ENCODE peak calls at places on chromosomes 16 and 17, in seven cellular contexts. O is ovary, Y is pancreas, S is testis, X is SK-N-SH, I is endothelial cell of umbilical vein, A is uterus. Q is an unnamed sample.

GRCh38 chr17:28917465-28917864 is 14.6 kb upstream of the DHRS13 start:
- DNase-seq in S (no peak), O (no peak), X (no peak), I (no peak), A (no peak), Y (no peak), Q (no peak)

GRCh38 chr17:57354669-57355068 is 98.3 kb downstream of the MSI2 start:
- DNase-seq in A (no peak), Y (no peak), S (no peak), O (no peak), I (no peak), X (no peak), Q (no peak)

GRCh38 chr17:41689497-41690299 is 1.0 kb downstream of the EIF1 start:
- DNase-seq in O (no peak), Y (no peak), I (peak), X (peak), S (peak), A (peak), Q (peak)

GRCh38 chr16:9251026-9251425 is 159.6 kb downstream of the HAPSTR1 start:
- DNase-seq in A (no peak), I (no peak), S (no peak), Y (no peak), X (no peak), O (no peak), Q (no peak)

GRCh38 chr16:21100447-21100846 is 50.2 kb downstream of the DNAH3 start:
- DNase-seq in X (no peak), S (no peak), O (no peak), Y (no peak), I (no peak), A (no peak), Q (no peak)

GRCh38 chr17:35238817-35239216 is 4.1 kb upstream of the SLFN5 start:
- DNase-seq in O (no peak), A (no peak), Y (no peak), X (no peak), I (no peak), S (no peak), Q (no peak)

GRCh38 chr16:81276323-81276722 is 37.8 kb downstream of the BCO1 start:
- DNase-seq in S (no peak), A (no peak), Y (no peak), I (no peak), O (no peak), X (no peak), Q (no peak)

GRCh38 chr17:18261146-18261515 is 669 bp downstream of the MIEF2 start:
- DNase-seq in I (peak), A (peak), S (peak), O (peak), X (peak), Y (peak), Q (no peak)

GRCh38 chr17:55584055-55584685 is 72.9 kb upstream of the SMIM36 start:
- DNase-seq in O (no peak), X (no peak), Y (no peak), S (no peak), I (peak), A (no peak), Q (no peak)

GRCh38 chr17:4465786-4466185 is 32.0 kb downstream of the SPNS3 start:
- DNase-seq in S (no peak), I (no peak), X (no peak), Y (no peak), A (no peak), O (no peak), Q (no peak)

GRCh38 chr17:6327007-6327406 is 107.9 kb downstream of the AIPL1 start:
- DNase-seq in O (no peak), S (no peak), A (peak), I (peak), Y (no peak), X (no peak), Q (no peak)

GRCh38 chr17:30395398-30396022 is 16.8 kb downstream of the CPD start:
- DNase-seq in Y (no peak), I (no peak), A (no peak), O (no peak), S (no peak), X (peak), Q (no peak)

GRCh38 chr16:1159325-1159972 is 6.5 kb downstream of the CACNA1H start:
- DNase-seq in Y (no peak), X (no peak), O (peak), A (no peak), I (no peak), S (no peak), Q (no peak)

GRCh38 chr16:82152641-82153094 is 17.4 kb downstream of the MPHOSPH6 start:
- DNase-seq in I (no peak), X (no peak), S (no peak), O (no peak), A (peak), Y (no peak), Q (peak)

GRCh38 chr17:43360739-43361498 is 37.9 kb upstream of the ARL4D start:
- DNase-seq in S (peak), Y (peak), O (peak), A (peak), X (peak), I (peak), Q (peak)

GRCh38 chr16:4494746-4495490 is 18.7 kb downstream of the HMOX2 start:
- DNase-seq in S (no peak), A (no peak), O (no peak), Y (no peak), I (no peak), X (no peak), Q (no peak)

GRCh38 chr17:57859601-57860413 is 10.0 kb upstream of the MRPS23 start:
- DNase-seq in S (no peak), X (no peak), A (peak), O (no peak), I (no peak), Y (no peak), Q (no peak)

GRCh38 chr16:55622930-55623561 is 32.7 kb upstream of the SLC6A2 start:
- DNase-seq in Y (no peak), O (no peak), X (peak), A (no peak), I (no peak), S (peak), Q (no peak)

DNA sequence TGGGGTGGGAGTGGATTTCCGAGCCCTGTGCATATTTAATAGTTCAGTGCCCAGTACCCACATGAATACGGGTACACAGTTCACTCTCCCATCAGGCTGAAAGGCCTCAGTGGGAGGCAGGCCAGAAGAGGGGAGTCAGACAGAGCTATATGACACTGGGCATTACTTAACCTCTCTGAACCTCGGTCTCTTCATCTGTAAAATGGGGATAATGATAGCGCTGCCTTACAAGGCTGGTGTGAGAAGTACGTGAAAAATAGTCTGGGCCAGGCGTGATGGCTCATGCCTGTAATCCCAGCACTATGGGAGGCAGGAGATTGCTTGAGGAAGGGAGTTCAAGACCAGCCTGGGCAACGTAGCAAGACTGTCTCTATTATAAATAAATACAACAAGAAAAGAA is 3.6 kb downstream of the GPRC5B start:
- DNase-seq in X (no peak), O (no peak), Y (no peak), I (no peak), A (no peak), S (no peak), Q (no peak)
- TF ChIP-seq CTCF in X (no peak), O (no peak), Y (no peak), I (no peak), A (no peak), S (no peak), Q (no peak)

DNA sequence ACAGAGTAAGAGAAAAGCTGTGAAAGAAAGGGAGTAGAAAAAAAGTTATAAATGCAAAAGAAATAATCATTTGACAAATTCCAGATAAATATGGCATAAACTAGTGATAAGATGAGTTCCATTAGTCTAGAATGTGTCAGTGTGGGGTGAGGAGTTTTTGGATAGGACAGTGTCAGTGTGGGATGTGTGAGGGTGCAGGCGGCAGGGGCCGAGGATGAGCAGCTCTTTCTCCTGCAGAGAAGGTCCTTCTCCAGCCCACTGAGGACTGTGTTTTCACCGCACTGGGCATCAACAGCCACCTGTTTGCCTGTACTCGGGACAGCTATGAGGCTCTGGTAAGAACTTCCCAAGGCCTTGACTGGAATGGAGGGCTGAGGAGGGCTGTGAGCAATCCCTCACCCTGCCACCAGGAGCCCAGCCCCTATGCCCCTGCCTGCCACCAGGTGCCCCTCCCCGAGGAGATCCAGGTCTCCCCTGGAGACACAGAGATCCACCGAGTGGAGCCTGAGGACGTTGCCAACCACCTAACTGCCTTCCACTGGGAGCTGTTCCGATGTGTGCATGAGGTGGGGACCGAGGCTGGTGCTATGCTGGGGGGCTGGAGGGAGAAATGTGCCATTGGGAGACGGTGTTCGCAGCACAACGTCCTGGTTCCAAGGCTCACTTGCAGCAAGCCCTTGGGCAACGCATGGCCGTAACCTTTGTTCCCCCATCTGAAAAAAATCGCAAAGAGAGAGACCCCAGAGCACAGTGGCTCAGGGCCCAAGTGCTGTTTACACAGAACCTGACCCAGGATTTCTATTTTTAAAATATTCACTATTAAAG is 13.1 kb downstream of the RAPGEFL1 start:
- DNase-seq in O (no peak), I (peak), Y (no peak), S (no peak), A (no peak), X (peak), Q (no peak)
- TF ChIP-seq CTCF in O (no peak), I (peak), Y (no peak), S (peak), A (no peak), X (peak), Q (no peak)

DNA sequence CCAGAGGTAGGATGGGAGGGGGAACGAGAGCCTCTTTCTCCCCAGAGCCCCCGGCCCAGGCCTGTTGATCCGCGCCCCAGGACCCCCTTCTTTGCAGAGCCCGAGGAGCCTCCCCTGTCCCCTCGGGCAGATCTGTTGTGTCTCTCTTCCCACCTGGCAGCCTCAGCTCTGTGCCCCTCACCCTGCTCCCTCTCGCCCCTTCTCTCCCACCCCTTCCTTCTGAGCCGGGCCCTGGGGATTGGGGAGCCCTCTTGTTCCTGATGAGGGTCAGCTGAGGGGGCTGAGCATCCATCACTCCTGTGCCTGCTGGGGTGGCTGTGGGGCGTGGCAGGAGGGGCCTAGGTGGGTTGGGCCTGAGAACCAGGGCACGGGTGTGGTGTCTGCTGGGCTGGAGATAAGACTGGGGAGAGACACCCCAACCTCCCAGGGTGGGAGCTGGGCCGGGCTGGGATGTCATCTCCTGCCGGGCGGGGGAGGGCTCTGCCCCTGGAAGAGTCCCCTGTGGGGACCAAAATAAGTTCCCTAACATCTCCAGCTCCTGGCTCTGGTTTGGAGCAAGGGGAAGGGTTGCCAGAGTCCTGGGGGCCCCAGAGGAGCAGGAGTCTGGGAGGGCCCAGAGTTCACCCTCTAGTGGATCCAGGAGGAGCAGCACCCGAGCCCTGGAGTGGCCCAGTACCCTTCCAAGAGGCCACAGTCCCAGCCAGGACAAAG is 65.4 kb downstream of the MRC2 start:
- DNase-seq in A (no peak), O (no peak), I (no peak), X (peak), Y (no peak), S (peak), Q (no peak)
- TF ChIP-seq CTCF in A (peak), O (peak), I (peak), X (peak), Y (no peak), S (peak), Q (peak)

GRCh38 chr17:79020631-79021301 is 3.2 kb upstream of the C1QTNF1 start:
- DNase-seq in I (no peak), A (no peak), Y (no peak), O (no peak), S (no peak), X (no peak), Q (no peak)

GRCh38 chr17:79019260-79019630 is 4.7 kb upstream of the C1QTNF1 start:
- DNase-seq in I (no peak), X (no peak), Y (no peak), O (no peak), A (no peak), S (no peak), Q (no peak)

GRCh38 chr17:79017546-79017945 is 6.4 kb upstream of the C1QTNF1 start:
- DNase-seq in A (no peak), Y (no peak), X (no peak), O (no peak), S (no peak), I (no peak), Q (no peak)

GRCh38 chr17:79018045-79018695 is 5.8 kb upstream of the C1QTNF1 start:
- DNase-seq in S (peak), O (no peak), X (no peak), I (no peak), A (no peak), Y (no peak), Q (no peak)

GRCh38 chr17:79019631-79020584 is 4.1 kb upstream of the C1QTNF1 start:
- DNase-seq in I (peak), O (peak), X (peak), A (peak), S (peak), Y (no peak), Q (no peak)
- TF ChIP-seq CTCF in I (peak), O (peak), X (peak), A (peak), S (peak), Y (no peak), Q (peak)

DNA sequence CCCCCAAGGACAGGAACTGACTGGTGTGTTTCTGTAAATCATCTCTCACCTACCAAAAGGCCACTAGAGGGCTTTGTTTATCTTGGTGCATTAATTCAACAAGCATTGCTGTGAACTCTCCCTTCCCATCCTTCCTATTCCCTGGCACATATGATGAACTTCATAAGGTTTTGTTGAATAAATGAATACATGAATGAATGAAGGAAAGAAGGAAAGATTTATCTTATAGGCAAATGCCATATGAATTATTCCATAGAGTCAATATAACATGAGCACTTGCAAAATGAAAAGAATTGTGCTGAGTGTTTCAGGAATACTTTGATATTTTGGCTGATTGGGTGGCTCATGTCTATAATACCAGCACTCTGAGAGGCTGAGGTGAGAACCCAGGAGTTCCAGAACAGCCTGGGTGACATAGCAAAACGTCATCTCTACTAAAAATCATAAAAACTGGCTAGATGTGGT is 4.3 kb downstream of the SPDYE4 start:
- DNase-seq in Y (no peak), S (no peak), A (no peak), O (no peak), I (peak), X (no peak), Q (peak)
- TF ChIP-seq CTCF in Y (no peak), S (no peak), A (no peak), O (no peak), I (peak), X (peak), Q (peak)

DNA sequence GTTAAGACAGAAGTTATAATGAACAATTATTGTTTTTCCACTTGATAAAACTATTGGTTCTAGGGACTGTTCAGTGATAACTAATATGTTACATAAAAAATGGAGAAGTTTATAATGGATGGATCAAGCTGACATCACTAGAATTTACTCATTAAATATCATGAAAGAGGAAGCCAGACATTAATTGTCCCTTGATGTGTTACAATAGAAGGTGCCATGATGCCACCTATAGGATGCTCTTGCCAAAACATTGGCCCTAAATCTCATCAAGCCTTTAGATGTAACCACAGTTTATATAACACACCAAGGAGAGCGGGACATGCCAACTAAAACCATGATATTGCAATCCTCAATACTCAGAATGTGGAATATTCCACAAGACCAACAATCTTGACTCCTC is 147.9 kb upstream of the MON1B start:
- DNase-seq in O (no peak), I (no peak), S (no peak), Y (no peak), X (peak), A (no peak), Q (peak)
- TF ChIP-seq CTCF in O (no peak), I (no peak), S (no peak), Y (no peak), X (peak), A (no peak), Q (peak)

GRCh38 chr16:57627184-57627871 is 1.1 kb upstream of the ADGRG1 start:
- DNase-seq in A (no peak), S (no peak), O (no peak), Y (no peak), I (peak), X (peak), Q (no peak)

GRCh38 chr16:57628782-57629181 is 352 bp downstream of the ADGRG1 start:
- DNase-seq in X (no peak), I (no peak), Y (no peak), S (no peak), A (no peak), O (no peak), Q (no peak)

GRCh38 chr16:57626420-57627170 is 1.8 kb upstream of the ADGRG1 start:
- DNase-seq in A (no peak), I (no peak), Y (no peak), S (no peak), X (no peak), O (no peak), Q (no peak)

GRCh38 chr16:57629516-57630401 is 1.3 kb downstream of the ADGRG1 start:
- DNase-seq in Y (no peak), X (no peak), A (no peak), S (no peak), I (no peak), O (no peak), Q (no peak)

GRCh38 chr16:57628008-57628781 is at the start of gene ADGRG1:
- DNase-seq in Y (peak), A (peak), O (no peak), I (peak), X (peak), S (peak), Q (no peak)
- TF ChIP-seq CTCF in Y (no peak), A (no peak), O (no peak), I (no peak), X (peak), S (peak), Q (no peak)

DNA sequence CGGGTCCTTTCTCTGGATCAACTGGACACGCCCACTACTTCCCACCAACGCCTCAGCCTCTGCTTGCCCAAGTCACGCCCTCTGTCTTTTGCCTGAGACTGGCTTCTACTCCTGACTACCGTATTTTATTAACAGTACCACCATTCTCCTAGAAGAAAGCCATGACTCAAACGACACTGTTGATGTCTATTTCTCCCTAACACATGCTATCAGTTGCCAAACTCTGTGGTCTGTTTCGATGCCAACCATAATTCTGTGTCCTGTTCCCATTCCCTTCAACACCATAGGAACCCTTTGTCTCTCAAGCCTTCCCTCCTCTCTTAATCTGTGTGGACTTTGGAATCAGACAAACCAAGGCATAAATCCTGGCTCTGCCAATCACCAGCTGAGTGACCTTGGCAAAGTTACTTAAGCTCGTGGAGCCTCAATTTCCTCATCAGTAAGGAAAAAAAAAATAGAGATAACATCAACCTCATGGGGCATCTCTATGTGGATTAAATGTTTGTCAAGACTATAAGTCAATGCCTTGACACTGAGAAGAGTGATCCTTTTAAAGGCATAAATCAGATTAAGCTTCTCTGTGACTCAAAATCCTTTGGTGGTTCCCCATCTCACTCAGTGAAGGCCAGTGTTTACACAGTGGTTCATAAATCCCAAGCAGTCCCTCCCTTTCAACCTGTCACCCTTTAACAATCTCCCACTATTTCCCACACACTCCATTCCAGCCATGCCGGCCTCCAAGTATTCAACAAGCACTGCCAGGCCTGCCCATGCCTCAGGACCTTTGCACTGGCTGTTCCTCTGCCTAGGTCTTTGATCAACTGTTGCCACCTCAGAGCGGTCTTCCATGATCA is 45.6 kb downstream of the ERN1 start:
- DNase-seq in O (no peak), S (no peak), Y (peak), I (peak), X (no peak), A (no peak), Q (no peak)
- TF ChIP-seq CTCF in O (no peak), S (no peak), Y (no peak), I (no peak), X (no peak), A (no peak), Q (no peak)